ENCODE peak calls at places on chromosomes 5 and 9, in five cellular contexts. E is lower leg skin; V is CD8-positive, alpha-beta T cell; S is epithelial cell of esophagus; M is fibroblast of mammary gland. W is an unnamed sample.

GRCh38 chr9:68505681-68506409 is 34.8 kb downstream of the TMEM252 start:
- DNase-seq in E (no peak), V (no peak), S (no peak), M (peak), W (no peak)

GRCh38 chr5:143045062-143045461 is 274.9 kb downstream of the ARHGAP26 start:
- DNase-seq in E (peak), V (no peak), S (no peak), M (no peak), W (no peak)

GRCh38 chr9:106868565-106868964 is 5.6 kb downstream of the ZNF462 start:
- DNase-seq in E (no peak), V (no peak), S (peak), M (peak), W (no peak)

GRCh38 chr5:2302169-2302568 is 419.4 kb upstream of the IRX4 start:
- DNase-seq in E (no peak), V (no peak), S (no peak), M (no peak), W (no peak)

GRCh38 chr5:119309290-119309818 is 46.5 kb upstream of the TNFAIP8 start:
- DNase-seq in E (no peak), V (no peak), S (no peak), M (no peak), W (no peak)

GRCh38 chr9:72396247-72397091 is 31.5 kb upstream of the ZFAND5 start:
- DNase-seq in E (no peak), V (no peak), S (peak), M (peak), W (no peak)

GRCh38 chr9:109097156-109097555 is 22.6 kb downstream of the TMEM245 start:
- DNase-seq in E (no peak), V (no peak), S (no peak), M (no peak), W (peak)

GRCh38 chr5:142015781-142016533 is 3.1 kb upstream of the GNPDA1 start:
- DNase-seq in E (no peak), V (peak), S (peak), M (peak), W (peak)

GRCh38 chr9:69193685-69194032 is 19.6 kb downstream of the TJP2 start:
- DNase-seq in E (no peak), V (no peak), S (no peak), M (no peak), W (no peak)

GRCh38 chr5:57817924-57818323 is 335.3 kb upstream of the ACTBL2 start:
- DNase-seq in E (no peak), V (no peak), S (no peak), M (no peak), W (no peak)

GRCh38 chr9:132288371-132288770 is 66.4 kb downstream of the SETX start:
- DNase-seq in E (no peak), V (no peak), S (no peak), M (peak), W (no peak)

GRCh38 chr5:149240354-149240998 is 31.2 kb upstream of the AFAP1L1 start:
- DNase-seq in E (peak), V (peak), S (peak), M (no peak), W (peak)

GRCh38 chr5:169103586-169104174 is 197.3 kb downstream of the SLIT3 start:
- DNase-seq in E (no peak), V (no peak), S (peak), M (no peak), W (no peak)

GRCh38 chr5:37665889-37666288 is 174.0 kb downstream of the GDNF start:
- DNase-seq in E (no peak), V (no peak), S (no peak), M (no peak), W (no peak)

GRCh38 chr5:59236996-59237395 is 654.1 kb downstream of the RAB3C start:
- DNase-seq in E (no peak), V (no peak), S (peak), M (no peak), W (no peak)

GRCh38 chr5:16453609-16454008 is 12.0 kb downstream of the ZNF622 start:
- DNase-seq in E (no peak), V (no peak), S (no peak), M (no peak), W (no peak)

GRCh38 chr9:111013250-111013649 is 25.0 kb downstream of the LPAR1 start:
- DNase-seq in E (no peak), V (no peak), S (no peak), M (no peak), W (no peak)

GRCh38 chr9:137813651-137814415 is 63.7 kb upstream of the CACNA1B start:
- DNase-seq in E (peak), V (no peak), S (peak), M (no peak), W (no peak)

GRCh38 chr9:112823257-112823656 is 67.4 kb downstream of the SLC46A2 start:
- DNase-seq in E (no peak), V (no peak), S (no peak), M (no peak), W (no peak)

GRCh38 chr9:114250235-114250568 is 72.7 kb upstream of the ORM1 start:
- DNase-seq in E (peak), V (no peak), S (no peak), M (peak), W (no peak)

GRCh38 chr9:107283621-107284616 is 840 bp downstream of the RAD23B start:
- DNase-seq in E (peak), V (peak), S (peak), M (peak), W (peak)

GRCh38 chr9:128252317-128253139 is 23.3 kb downstream of the GOLGA2 start:
- DNase-seq in E (no peak), V (no peak), S (no peak), M (no peak), W (no peak)

GRCh38 chr9:18477121-18477705 is 3.3 kb downstream of the ADAMTSL1 start:
- DNase-seq in E (no peak), V (no peak), S (no peak), M (no peak), W (no peak)

GRCh38 chr9:130766031-130766903 is 68.8 kb upstream of the ABL1 start:
- DNase-seq in E (no peak), V (no peak), S (no peak), M (no peak), W (no peak)

GRCh38 chr9:138117101-138117750 is 239.6 kb downstream of the CACNA1B start:
- DNase-seq in E (no peak), V (no peak), S (no peak), M (no peak), W (no peak)

GRCh38 chr5:176866913-176867312 is 32.2 kb downstream of the HK3 start:
- DNase-seq in E (no peak), V (no peak), S (no peak), M (no peak), W (no peak)

GRCh38 chr9:123697686-123698085 is 232.2 kb downstream of the DENND1A start:
- DNase-seq in E (no peak), V (no peak), S (no peak), M (no peak), W (no peak)
- H3K4me3 ChIP-seq in E (no peak), V (no peak), S (no peak), M (no peak), W (no peak)

DNA sequence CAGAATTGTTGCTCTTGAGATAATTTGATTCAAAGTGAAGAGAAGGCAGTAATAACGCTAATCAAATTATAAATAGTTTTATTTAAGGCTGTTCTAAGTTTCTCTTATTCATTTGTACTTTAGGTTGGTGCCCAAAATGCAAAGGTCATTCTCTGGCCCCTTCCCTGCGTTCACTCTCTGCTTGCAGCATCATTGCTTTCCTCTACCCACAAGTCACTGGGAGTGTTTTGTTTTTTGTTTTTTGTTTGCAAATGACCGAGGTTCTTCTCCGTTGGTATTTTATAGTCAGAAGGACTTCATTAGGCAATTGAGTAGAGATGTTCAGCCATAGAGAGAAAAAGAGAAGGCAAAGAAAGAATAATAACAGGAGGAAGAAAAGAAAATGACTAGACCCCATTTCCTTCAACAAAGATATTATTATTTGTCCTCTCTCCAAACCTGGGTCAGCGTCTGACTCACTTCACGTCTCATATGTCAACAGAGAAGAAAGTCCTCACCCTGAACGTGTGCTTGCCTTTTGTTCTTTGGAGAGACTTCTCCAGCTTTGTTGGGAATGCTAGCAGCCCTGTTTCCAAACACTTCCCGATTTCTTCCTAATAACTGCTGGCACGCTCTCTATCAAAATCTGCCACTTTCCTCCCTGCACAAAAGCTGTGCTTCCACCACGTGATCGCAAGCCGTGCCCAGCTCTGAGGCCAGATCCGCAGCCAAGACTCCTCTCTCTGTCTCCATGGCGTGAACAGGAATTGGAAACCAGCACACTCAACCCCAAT is 119.8 kb downstream of the EBF1 start:
- DNase-seq in E (peak), V (no peak), S (peak), M (peak), W (no peak)
- H3K4me3 ChIP-seq in E (no peak), V (no peak), S (peak), M (peak), W (no peak)

DNA sequence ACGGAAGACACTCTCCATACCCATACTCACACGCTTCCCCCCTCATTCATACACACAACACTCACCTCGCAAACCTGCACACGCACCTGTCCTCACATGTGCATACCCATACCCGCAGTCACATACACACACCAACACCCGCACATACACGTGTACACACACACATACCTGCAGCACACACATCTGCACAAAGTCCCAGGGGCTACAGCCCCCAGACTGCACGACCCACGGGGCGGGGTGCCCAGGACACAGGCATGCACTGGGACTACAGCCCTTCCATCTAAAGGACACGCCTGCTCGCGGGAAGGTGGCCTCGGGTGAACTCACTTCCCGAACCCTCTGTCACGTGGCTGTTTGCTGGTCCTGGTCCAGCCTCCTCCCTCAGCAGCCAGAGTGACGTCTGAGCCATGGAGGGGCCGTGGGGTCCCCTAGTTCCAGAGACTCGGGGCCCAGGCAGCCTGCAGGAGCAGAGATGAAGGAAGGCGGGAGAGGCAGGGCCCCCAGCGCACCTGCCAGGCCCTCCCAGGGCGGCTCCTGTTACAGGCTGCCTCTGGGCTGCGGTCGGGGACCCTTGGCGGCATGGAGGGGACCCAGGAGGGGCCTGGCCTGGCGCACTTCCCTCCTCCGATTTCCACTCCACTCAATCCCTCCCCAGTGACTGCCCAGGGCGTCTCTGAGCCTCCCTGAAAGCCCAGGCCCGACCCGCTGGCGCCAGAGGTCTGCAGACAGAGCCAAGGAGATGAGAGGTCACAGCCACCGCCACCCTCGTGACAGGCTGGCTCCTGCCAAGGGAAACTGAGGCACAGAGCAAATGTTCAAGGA is 8.1 kb downstream of the SLC12A7 start:
- DNase-seq in E (peak), V (peak), S (no peak), M (no peak), W (no peak)
- H3K4me3 ChIP-seq in E (no peak), V (peak), S (no peak), M (no peak), W (no peak)

GRCh38 chr9:36005891-36006290 is 30.8 kb upstream of the RECK start:
- DNase-seq in E (no peak), V (no peak), S (no peak), M (no peak), W (no peak)

GRCh38 chr9:36006541-36006940 is 30.2 kb upstream of the RECK start:
- DNase-seq in E (no peak), V (no peak), S (no peak), M (no peak), W (no peak)

GRCh38 chr9:36007309-36007708 is 29.4 kb upstream of the RECK start:
- DNase-seq in E (no peak), V (no peak), S (no peak), M (no peak), W (no peak)

GRCh38 chr9:36008774-36009300 is 27.9 kb upstream of the RECK start:
- DNase-seq in E (peak), V (peak), S (peak), M (peak), W (peak)

GRCh38 chr9:36007852-36008251 is 28.9 kb upstream of the RECK start:
- DNase-seq in E (no peak), V (no peak), S (no peak), M (no peak), W (no peak)
- H3K4me3 ChIP-seq in E (no peak), V (no peak), S (no peak), M (no peak), W (no peak)

W was measured in Jurkat, Clone E6-1.